ENCODE peak calls at places on chromosomes 1 and 21, in six cellular contexts. K is esophagus muscularis mucosa; F is mucosa of descending colon; J is epithelial cell of esophagus; R is ELF-1; X is activated CD8-positive, alpha-beta memory T cell treated with anti-CD3 and anti-CD28 coated beads for 48 hours. Y is an unnamed sample.

GRCh38 chr1:54127594-54127993 is 25.2 kb downstream of the CDCP2 start:
- DNase-seq in K (no peak), F (no peak), J (peak; percentile 16), R (no peak), X (no peak), Y (no peak)

GRCh38 chr1:231188768-231189167 is 26.9 kb downstream of the TRIM67 start:
- DNase-seq in K (no peak), F (no peak), J (no peak), R (no peak), X (no peak), Y (no peak)

GRCh38 chr1:216433175-216433574 is 9.9 kb upstream of the USH2A start:
- DNase-seq in K (no peak), F (no peak), J (no peak), R (no peak), X (no peak), Y (no peak)

GRCh38 chr1:226092955-226093354 is 30.4 kb downstream of the H3-3A start:
- DNase-seq in K (no peak), F (no peak), J (peak; percentile 49), R (no peak), X (no peak), Y (no peak)

GRCh38 chr1:173477286-173478098 is at the start of gene PRDX6:
- DNase-seq in K (peak; percentile 97), F (no peak), J (peak; percentile 84), R (peak; percentile 78), X (peak; percentile 72), Y (no peak)

GRCh38 chr1:225498539-225499135 is 70.8 kb upstream of the LBR start:
- DNase-seq in K (no peak), F (no peak), J (no peak), R (no peak), X (no peak), Y (no peak)

GRCh38 chr1:227907439-227908015 is 40.2 kb downstream of the WNT9A start:
- DNase-seq in K (no peak), F (peak; percentile 42), J (no peak), R (no peak), X (no peak), Y (no peak)

GRCh38 chr1:157141212-157141855 is 3.1 kb upstream of the ETV3 start:
- DNase-seq in K (no peak), F (no peak), J (no peak), R (no peak), X (no peak), Y (no peak)

GRCh38 chr1:227892930-227893695 is 54.6 kb downstream of the WNT9A start:
- DNase-seq in K (no peak), F (no peak), J (no peak), R (peak; percentile 40), X (no peak), Y (peak; percentile 66)

GRCh38 chr1:203278087-203278884 is 27.0 kb upstream of the BTG2 start:
- DNase-seq in K (peak; percentile 98), F (peak; percentile 78), J (peak; percentile 79), R (peak; percentile 74), X (no peak), Y (peak; percentile 92)

GRCh38 chr1:43465694-43466152 is 12.0 kb upstream of the HYI start:
- DNase-seq in K (no peak), F (no peak), J (no peak), R (no peak), X (no peak), Y (no peak)

GRCh38 chr1:241932845-241933244 is 24.7 kb upstream of the BECN2 start:
- DNase-seq in K (no peak), F (no peak), J (no peak), R (no peak), X (no peak), Y (no peak)

GRCh38 chr1:11383553-11384169 is 95.3 kb upstream of the DISP3 start:
- DNase-seq in K (no peak), F (no peak), J (no peak), R (no peak), X (no peak), Y (no peak)

GRCh38 chr1:147717051-147717705 is 43.2 kb downstream of the GJA5 start:
- DNase-seq in K (no peak), F (peak; percentile 46), J (peak; percentile 99), R (no peak), X (no peak), Y (no peak)

GRCh38 chr1:56584910-56585528 is 5.7 kb upstream of the PLPP3 start:
- DNase-seq in K (no peak), F (no peak), J (peak; percentile 63), R (no peak), X (no peak), Y (no peak)

GRCh38 chr1:7632681-7633080 is 138.4 kb upstream of the VAMP3 start:
- DNase-seq in K (no peak), F (no peak), J (no peak), R (no peak), X (no peak), Y (no peak)

GRCh38 chr1:170790175-170790574 is 126.2 kb downstream of the PRRX1 start:
- DNase-seq in K (no peak), F (no peak), J (no peak), R (no peak), X (no peak), Y (no peak)

GRCh38 chr21:31136891-31137290 is 98.6 kb upstream of the KRTAP19-8 start:
- DNase-seq in K (no peak), F (no peak), J (no peak), R (no peak), X (no peak), Y (no peak)

GRCh38 chr1:233025156-233025555 is 74.7 kb downstream of the NTPCR start:
- DNase-seq in K (no peak), F (peak; percentile 78), J (peak; percentile 71), R (peak; percentile 85), X (no peak), Y (no peak)

GRCh38 chr1:90391116-90391515 is 326.0 kb downstream of the BARHL2 start:
- DNase-seq in K (no peak), F (no peak), J (peak; percentile 54), R (no peak), X (no peak), Y (no peak)

GRCh38 chr1:10471411-10472219 is 714 bp downstream of the DFFA start:
- DNase-seq in K (no peak), F (no peak), J (peak; percentile 55), R (peak; percentile 56), X (no peak), Y (no peak)

GRCh38 chr1:94713472-94714141 is 106.5 kb upstream of the SLC44A3 start:
- DNase-seq in K (peak; percentile 97), F (peak; percentile 81), J (peak; percentile 99), R (peak; percentile 63), X (no peak), Y (no peak)

GRCh38 chr1:84603223-84603622 is 29.0 kb upstream of the CTBS start:
- DNase-seq in K (peak; percentile 89), F (no peak), J (no peak), R (peak; percentile 27), X (no peak), Y (no peak)

GRCh38 chr1:100552031-100552430 is 14.1 kb downstream of the GPR88 start:
- DNase-seq in K (no peak), F (no peak), J (no peak), R (no peak), X (no peak), Y (no peak)

GRCh38 chr1:228288536-228289238 is 80.8 kb downstream of the OBSCN start:
- DNase-seq in K (no peak), F (peak; percentile 8), J (no peak), R (no peak), X (no peak), Y (no peak)

GRCh38 chr21:17002628-17003027 is 510.2 kb upstream of the CXADR start:
- DNase-seq in K (no peak), F (no peak), J (no peak), R (peak; percentile 4), X (no peak), Y (no peak)

GRCh38 chr1:91830242-91831131 is 55.5 kb downstream of the TGFBR3 start:
- DNase-seq in K (no peak), F (peak; percentile 74), J (peak; percentile 25), R (peak; percentile 84), X (no peak), Y (peak; percentile 88)

GRCh38 chr1:193014354-193014753 is 44.8 kb downstream of the UCHL5 start:
- DNase-seq in K (no peak), F (no peak), J (no peak), R (no peak), X (no peak), Y (no peak)

GRCh38 chr21:40902993-40903392 is 56.0 kb upstream of the DSCAM start:
- DNase-seq in K (no peak), F (no peak), J (no peak), R (no peak), X (no peak), Y (no peak)

GRCh38 chr1:25795955-25796806 is 3.8 kb upstream of the SELENON start:
- DNase-seq in K (no peak), F (peak; percentile 40), J (peak; percentile 58), R (no peak), X (no peak), Y (no peak)

Y was measured in osteocyte.